ENCODE peak calls at places on chromosome 13, in nine cellular contexts. H is BJ, J is AG09309, Z is heart left ventricle, D is HepG2, O is astrocyte of the cerebellum, X is cardiac fibroblast, P is foreskin fibroblast, T is cardiac muscle cell. Q is an unnamed sample.

GRCh38 chr13:113112893-113113845 is 7.6 kb downstream of the F7 start:
- DNase-seq in P (no peak), T (no peak), J (no peak), Z (peak), X (no peak), O (no peak), H (no peak), D (no peak), Q (no peak)

GRCh38 chr13:100490692-100491091 is 97.9 kb downstream of the GGACT start:
- DNase-seq in H (no peak), Z (no peak), P (no peak), O (peak), X (no peak), T (no peak), D (no peak), J (no peak), Q (no peak)

GRCh38 chr13:99214232-99214631 is 13.6 kb downstream of the UBAC2 start:
- DNase-seq in T (no peak), D (no peak), P (no peak), H (no peak), Z (no peak), X (no peak), O (no peak), J (no peak), Q (no peak)

GRCh38 chr13:32530841-32531253 is 7.7 kb downstream of the N4BP2L2 start:
- DNase-seq in J (peak), P (peak), Z (no peak), D (no peak), T (peak), H (peak), O (peak), X (peak), Q (no peak)

GRCh38 chr13:46341112-46341711 is 45.8 kb downstream of the RUBCNL start:
- DNase-seq in D (no peak), X (peak), Z (no peak), T (peak), O (peak), H (no peak), P (peak), J (no peak), Q (peak)

GRCh38 chr13:99605417-99606321 is 104.4 kb downstream of the TM9SF2 start:
- DNase-seq in P (peak), X (no peak), J (no peak), T (peak), H (no peak), Z (peak), D (peak), O (no peak), Q (peak)

GRCh38 chr13:91123456-91124127 is 223.9 kb upstream of the MIR17HG start:
- DNase-seq in X (no peak), P (no peak), T (peak), H (no peak), J (no peak), Z (no peak), O (no peak), D (no peak), Q (no peak)

GRCh38 chr13:50580684-50581305 is 262.7 kb downstream of the DLEU7 start:
- DNase-seq in T (peak), H (no peak), P (peak), Z (no peak), D (no peak), J (peak), O (peak), X (peak), Q (no peak)

GRCh38 chr13:50892162-50892944 is 17.2 kb upstream of the RNASEH2B start:
- DNase-seq in D (no peak), J (no peak), P (no peak), T (no peak), X (no peak), O (no peak), Z (no peak), H (no peak), Q (no peak)

GRCh38 chr13:91904005-91904404 is 505.6 kb downstream of the GPC5 start:
- DNase-seq in D (no peak), X (no peak), H (no peak), P (no peak), O (no peak), Z (no peak), T (no peak), J (no peak), Q (peak)

GRCh38 chr13:111899714-111900389 is 167.1 kb upstream of the SOX1 start:
- DNase-seq in O (no peak), J (no peak), P (no peak), H (no peak), T (no peak), Z (no peak), D (no peak), X (no peak), Q (no peak)

GRCh38 chr13:95367309-95367843 is 66.1 kb upstream of the ABCC4 start:
- DNase-seq in O (no peak), H (no peak), T (no peak), Z (no peak), P (peak), D (no peak), X (no peak), J (no peak), Q (no peak)

GRCh38 chr13:113777311-113778260 is 18.6 kb downstream of the TMEM255B start:
- DNase-seq in D (no peak), Z (no peak), J (no peak), X (no peak), T (peak), P (peak), O (no peak), H (no peak), Q (no peak)

GRCh38 chr13:26964278-26965057 is 203.9 kb upstream of the GPR12 start:
- DNase-seq in J (no peak), Z (peak), H (no peak), O (no peak), D (no peak), X (peak), T (peak), P (no peak), Q (no peak)

GRCh38 chr13:97179501-97179900 is 42.6 kb upstream of the MBNL2 start:
- DNase-seq in D (no peak), Z (no peak), J (no peak), P (no peak), O (no peak), T (no peak), X (no peak), H (no peak), Q (no peak)

GRCh38 chr13:99981115-99982020 is at the start of gene ZIC2:
- DNase-seq in D (no peak), J (no peak), T (peak), O (peak), Z (no peak), P (peak), X (no peak), H (no peak), Q (no peak)

DNA sequence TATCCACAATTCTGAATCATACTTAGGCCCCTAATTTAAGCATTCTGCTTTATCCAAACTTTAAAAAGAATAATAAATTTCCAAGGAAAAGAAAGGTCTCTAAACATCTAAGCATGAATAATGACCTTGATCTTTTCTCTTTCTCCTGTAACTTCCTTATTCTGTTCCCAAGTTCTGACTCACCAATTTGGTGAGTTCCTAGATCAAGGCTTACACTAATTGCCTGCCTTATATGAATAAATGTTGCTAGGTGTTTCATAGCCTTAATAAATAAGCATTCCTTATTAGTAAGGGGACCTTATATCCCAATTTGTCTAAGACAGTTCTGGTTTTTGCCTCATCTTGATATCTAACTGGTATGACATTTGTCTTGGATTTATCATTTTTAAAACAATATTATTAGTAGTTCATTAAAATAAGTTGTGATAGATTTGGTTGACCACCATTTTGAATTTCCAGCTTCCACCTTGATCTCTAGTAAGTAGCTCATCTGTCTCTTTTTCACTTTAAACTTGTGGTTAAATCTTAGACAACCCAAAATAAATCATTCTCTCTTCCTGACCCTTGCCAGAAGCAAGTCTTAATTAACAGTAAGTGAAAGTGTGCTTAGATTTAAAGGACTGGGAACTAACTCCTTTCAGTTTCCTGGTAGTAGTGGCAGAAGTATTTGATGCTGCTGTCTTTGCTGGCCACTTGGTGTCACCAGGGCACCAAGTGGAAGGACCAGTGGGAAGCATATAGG is 121.2 kb upstream of the MLNR start:
- DNase-seq in P (peak), O (no peak), H (no peak), D (no peak), X (peak), J (no peak), Z (no peak), T (peak), Q (no peak)
- TF ChIP-seq CTCF in P (peak), O (peak), H (peak), D (peak), X (peak), J (peak), Z (peak), T (peak), Q (peak)

GRCh38 chr13:78659450-78660110 is 625 bp upstream of the OBI1 start:
- DNase-seq in Z (no peak), P (peak), J (no peak), H (no peak), D (no peak), T (no peak), O (no peak), X (peak), Q (no peak)
- H3K4me3 ChIP-seq in Z (peak), P (peak), J (peak), H (peak), D (peak), T (peak), O (peak), X (peak), Q (peak)

GRCh38 chr13:108325863-108326262 is 56.3 kb downstream of the TNFSF13B start:
- DNase-seq in H (no peak), O (no peak), P (no peak), D (no peak), J (no peak), Z (no peak), X (no peak), T (no peak), Q (no peak)

GRCh38 chr13:108326318-108326717 is 56.8 kb downstream of the TNFSF13B start:
- DNase-seq in D (peak), T (peak), P (no peak), J (no peak), H (no peak), O (no peak), Z (no peak), X (no peak), Q (no peak)

DNA sequence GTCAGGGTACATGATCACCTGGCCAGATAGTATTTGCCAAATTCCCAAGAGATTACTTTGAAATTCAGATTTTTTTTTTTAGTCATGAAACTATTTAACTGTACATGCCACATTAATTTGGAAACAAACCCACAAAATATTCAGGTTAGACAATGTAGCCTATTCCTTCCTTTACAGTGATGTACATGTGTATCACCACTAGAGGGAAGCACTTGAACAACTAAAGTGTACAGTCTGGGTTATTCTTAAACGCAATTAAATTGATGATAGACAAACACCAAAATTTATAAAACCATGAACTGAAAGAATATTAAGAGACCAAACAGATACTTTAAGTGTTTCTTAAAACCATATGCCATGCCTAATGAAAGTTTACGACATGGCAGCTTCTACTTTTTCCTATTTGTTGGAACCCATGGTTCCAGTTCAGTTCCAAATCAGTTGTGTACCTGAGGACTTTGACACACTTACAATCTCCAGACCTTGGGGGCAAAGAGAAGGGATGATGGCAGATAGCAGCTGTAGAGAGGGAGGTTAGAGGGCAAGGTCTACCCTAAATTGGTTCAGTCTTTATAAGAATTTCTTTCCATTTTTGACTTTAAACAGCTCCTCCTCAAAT is 52.8 kb downstream of the TNFSF13B start:
- DNase-seq in X (peak), D (peak), P (peak), O (peak), J (no peak), Z (no peak), H (no peak), T (peak), Q (no peak)
- TF ChIP-seq CTCF in X (peak), D (peak), P (peak), O (peak), J (peak), Z (peak), H (peak), T (peak), Q (peak)

GRCh38 chr13:30052127-30052526 is 201.7 kb upstream of the UBL3 start:
- DNase-seq in T (peak), Z (no peak), X (no peak), O (no peak), J (no peak), D (no peak), H (no peak), P (no peak), Q (no peak)
- H3K4me3 ChIP-seq in T (no peak), Z (no peak), X (no peak), O (no peak), J (no peak), D (no peak), H (no peak), P (no peak), Q (no peak)